ENCODE peak calls at places on chromosomes 16 and 17, in five cellular contexts. A is NCI-H1105 treated with DMSO at 0.1 percent for 48 hours; G is choroid plexus epithelial cell; B is stimulated activated naive CD8-positive, alpha-beta T cell treated with anti-CD3 and anti-CD28 coated beads, Interleukin-15, Interleukin-2, amounts not matched to agents 100 U/mL and 50 U/mL, for 24 hours; S is stimulated activated CD4-positive, alpha-beta T cell treated with anti-CD3 and anti-CD28 coated beads, Interleukin-4, amount 100 ng/mL, for 24 hours. O is an unnamed sample.

GRCh38 chr17:61583242-61583641 is 7.8 kb downstream of the NACA2 start:
- DNase-seq in A (peak; percentile 12), G (peak; percentile 82), B (no peak), S (no peak), O (peak; percentile 26)

GRCh38 chr17:44307387-44308186 is 814 bp upstream of the RUNDC3A start:
- DNase-seq in A (peak; percentile 72), G (no peak), B (no peak), S (no peak), O (no peak)

GRCh38 chr17:63190821-63191220 is 224.8 kb downstream of the TANC2 start:
- DNase-seq in A (no peak), G (no peak), B (no peak), S (no peak), O (no peak)

GRCh38 chr17:77246110-77247047 is 105.6 kb downstream of the SEC14L1 start:
- DNase-seq in A (no peak), G (no peak), B (no peak), S (no peak), O (no peak)

GRCh38 chr16:11736903-11737302 is 5.8 kb downstream of the TXNDC11 start:
- DNase-seq in A (no peak), G (no peak), B (no peak), S (no peak), O (no peak)

GRCh38 chr16:22174642-22175041 is 12.3 kb downstream of the SDR42E2 start:
- DNase-seq in A (no peak), G (no peak), B (no peak), S (no peak), O (no peak)

GRCh38 chr17:29848737-29849136 is 81.3 kb downstream of the SSH2 start:
- DNase-seq in A (no peak), G (no peak), B (no peak), S (no peak), O (no peak)

GRCh38 chr17:32870969-32871368 is 6.0 kb downstream of the MYO1D start:
- DNase-seq in A (no peak), G (peak; percentile 15), B (no peak), S (no peak), O (no peak)

GRCh38 chr16:66930189-66930588 is 4.0 kb downstream of the CIAO2B start:
- DNase-seq in A (no peak), G (peak; percentile 75), B (no peak), S (no peak), O (no peak)

GRCh38 chr17:62692721-62693431 is 65.4 kb downstream of the MRC2 start:
- DNase-seq in A (no peak), G (peak; percentile 50), B (peak; percentile 26), S (peak; percentile 13), O (no peak)

GRCh38 chr16:70648606-70649005 is 2.2 kb downstream of the IL34 start:
- DNase-seq in A (no peak), G (no peak), B (no peak), S (no peak), O (no peak)

GRCh38 chr17:79361221-79361734 is 249.6 kb downstream of the RBFOX3 start:
- DNase-seq in A (no peak), G (no peak), B (no peak), S (no peak), O (no peak)

GRCh38 chr17:17171991-17172939 is 33.9 kb downstream of the PLD6 start:
- DNase-seq in A (no peak), G (no peak), B (no peak), S (no peak), O (no peak)

GRCh38 chr17:17837966-17838962 is 1.5 kb upstream of the SREBF1 start:
- DNase-seq in A (peak; percentile 32), G (no peak), B (no peak), S (no peak), O (no peak)

GRCh38 chr17:55433629-55434422 is 12.2 kb upstream of the MMD start:
- DNase-seq in A (no peak), G (peak; percentile 97), B (no peak), S (no peak), O (no peak)

GRCh38 chr16:9225527-9226316 is 134.3 kb downstream of the HAPSTR1 start:
- DNase-seq in A (no peak), G (no peak), B (peak; percentile 6), S (no peak), O (no peak)

GRCh38 chr16:52090080-52090479 is 456.9 kb downstream of the TOX3 start:
- DNase-seq in A (peak; percentile 22), G (no peak), B (no peak), S (no peak), O (no peak)

GRCh38 chr16:65446441-65446840 is 324.6 kb upstream of the CDH11 start:
- DNase-seq in A (no peak), G (no peak), B (no peak), S (no peak), O (no peak)

GRCh38 chr17:16954541-16954940 is 17.4 kb downstream of the TNFRSF13B start:
- DNase-seq in A (no peak), G (no peak), B (no peak), S (no peak), O (no peak)

GRCh38 chr16:2985893-2986355 is 5.7 kb upstream of the PKMYT1 start:
- DNase-seq in A (no peak), G (no peak), B (no peak), S (no peak), O (no peak)

GRCh38 chr17:63435681-63436522 is 10.2 kb downstream of the CYB561 start:
- DNase-seq in A (no peak), G (no peak), B (no peak), S (no peak), O (no peak)

GRCh38 chr16:74226361-74226979 is 70.1 kb upstream of the PSMD7 start:
- DNase-seq in A (no peak), G (peak; percentile 40), B (no peak), S (no peak), O (no peak)

GRCh38 chr17:15947976-15948752 is 3.2 kb downstream of the ADORA2B start:
- DNase-seq in A (no peak), G (no peak), B (no peak), S (no peak), O (no peak)

GRCh38 chr17:5544115-5544514 is 40.2 kb downstream of the NLRP1 start:
- DNase-seq in A (no peak), G (no peak), B (no peak), S (no peak), O (no peak)

GRCh38 chr16:80265624-80266306 is 275.0 kb upstream of the DYNLRB2 start:
- DNase-seq in A (no peak), G (no peak), B (no peak), S (no peak), O (no peak)

GRCh38 chr16:4260360-4260759 is 12.5 kb downstream of the TFAP4 start:
- DNase-seq in A (peak; percentile 89), G (no peak), B (no peak), S (no peak), O (no peak)

GRCh38 chr16:27335349-27336052 is 21.7 kb downstream of the IL4R start:
- DNase-seq in A (no peak), G (no peak), B (no peak), S (no peak), O (no peak)

GRCh38 chr16:71883849-71884638 is at the start of gene ZNF821:
- DNase-seq in A (peak; percentile 62), G (peak; percentile 70), B (peak; percentile 81), S (peak; percentile 69), O (peak; percentile 26)

GRCh38 chr16:31190061-31190460 is 10.1 kb downstream of the FUS start:
- DNase-seq in A (no peak), G (no peak), B (no peak), S (no peak), O (no peak)

GRCh38 chr17:31061678-31062077 is 33.1 kb upstream of the NF1 start:
- DNase-seq in A (no peak), G (no peak), B (no peak), S (no peak), O (no peak)

GRCh38 chr16:1884155-1884760 is 12.3 kb upstream of the MEIOB start:
- DNase-seq in A (peak; percentile 0), G (peak; percentile 51), B (no peak), S (no peak), O (no peak)